ENCODE peak calls at places on chromosomes 7 and 10, in seven cellular contexts. Y is activated T-cell treated with anti-CD3 and anti-CD28 coated beads for 1 hour; I is NCI-H2171; C is NCI-H1436; W is activated effector memory CD4-positive, alpha-beta T cell treated with Interleukin-2 at 50 U/mL for 16 hours; B is fibroblast of the aortic adventitia; R is NCI-H510A treated with DMSO at 0.1 percent for 48 hours. S is an unnamed sample.

GRCh38 chr10:122245897-122246296 is 25.2 kb upstream of the BTBD16 start:
- DNase-seq in Y (no peak), I (no peak), C (no peak), W (no peak), B (no peak), R (no peak), S (no peak)

GRCh38 chr7:55973747-55974250 is 9.4 kb downstream of the NIPSNAP2 start:
- DNase-seq in Y (no peak), I (no peak), C (no peak), W (no peak), B (no peak), R (no peak), S (no peak)

GRCh38 chr7:73560035-73560835 is 2.7 kb upstream of the BCL7B start:
- DNase-seq in Y (no peak), I (peak), C (no peak), W (no peak), B (peak), R (no peak), S (no peak)

GRCh38 chr7:42699415-42700178 is 212.3 kb downstream of the C7orf25 start:
- DNase-seq in Y (no peak), I (no peak), C (no peak), W (no peak), B (peak), R (no peak), S (no peak)

GRCh38 chr10:31599626-31600504 is 280.8 kb downstream of the ZEB1 start:
- DNase-seq in Y (no peak), I (no peak), C (no peak), W (no peak), B (no peak), R (no peak), S (no peak)

GRCh38 chr10:73247509-73248258 is 629 bp upstream of the DNAJC9 start:
- DNase-seq in Y (no peak), I (no peak), C (no peak), W (no peak), B (no peak), R (no peak), S (no peak)

GRCh38 chr7:135441791-135442190 is 68.1 kb downstream of the CNOT4 start:
- DNase-seq in Y (no peak), I (no peak), C (no peak), W (no peak), B (peak), R (no peak), S (no peak)

GRCh38 chr10:68406815-68407585 is at the start of gene RUFY2:
- DNase-seq in Y (peak), I (peak), C (peak), W (peak), B (peak), R (peak), S (peak)

GRCh38 chr7:1043552-1044188 is 676 bp upstream of the GPR146 start:
- DNase-seq in Y (no peak), I (no peak), C (no peak), W (no peak), B (no peak), R (no peak), S (no peak)

GRCh38 chr7:77587276-77587675 is 50.2 kb downstream of the PTPN12 start:
- DNase-seq in Y (no peak), I (no peak), C (no peak), W (no peak), B (no peak), R (no peak), S (no peak)

GRCh38 chr10:24622781-24623301 is 100.8 kb downstream of the ARHGAP21 start:
- DNase-seq in Y (no peak), I (no peak), C (no peak), W (no peak), B (peak), R (no peak), S (no peak)

GRCh38 chr7:17481118-17481517 is 182.7 kb downstream of the AHR start:
- DNase-seq in Y (no peak), I (no peak), C (no peak), W (no peak), B (no peak), R (no peak), S (no peak)

GRCh38 chr7:51455948-51456347 is 139.3 kb upstream of the COBL start:
- DNase-seq in Y (no peak), I (peak), C (peak), W (no peak), B (no peak), R (peak), S (peak)